ENCODE peak calls at places on chromosomes 5 and 9, in five cellular contexts. Z, B, P, S and A are unnamed samples.

GRCh38 chr5:40477856-40478546 is 201.7 kb upstream of the PTGER4 start:
- DNase-seq in B (no peak), Z (no peak), P (no peak), S (no peak), A (no peak)

GRCh38 chr9:127869310-127870152 is 7.9 kb downstream of the AK1 start:
- DNase-seq in B (peak), Z (peak), P (peak), S (no peak), A (peak)

GRCh38 chr5:43041669-43042175 is 1.6 kb upstream of the ANXA2R start:
- DNase-seq in P (peak), Z (peak), B (peak), S (no peak), A (no peak)

GRCh38 chr5:173602423-173602822 is 14.0 kb downstream of the BOD1 start:
- DNase-seq in Z (no peak), S (no peak), B (peak), P (no peak), A (no peak)

GRCh38 chr9:87668222-87668621 is 57.7 kb upstream of the CTSL start:
- DNase-seq in B (no peak), P (no peak), S (no peak), Z (no peak), A (no peak)

GRCh38 chr9:69168709-69169217 is 5.3 kb upstream of the TJP2 start:
- DNase-seq in Z (peak), B (peak), S (no peak), P (peak), A (peak)

GRCh38 chr9:100220936-100221335 is 121.9 kb downstream of the INVS start:
- DNase-seq in Z (no peak), B (no peak), P (no peak), S (no peak), A (no peak)

GRCh38 chr5:54927097-54927746 is 58.2 kb downstream of the ESM1 start:
- DNase-seq in B (no peak), Z (no peak), P (no peak), S (no peak), A (no peak)

GRCh38 chr5:131758520-131758900 is 38.3 kb downstream of the FNIP1 start:
- DNase-seq in B (peak), Z (no peak), P (no peak), S (no peak), A (no peak)

GRCh38 chr5:665541-665955 is 27.6 kb downstream of the TPPP start:
- DNase-seq in B (no peak), Z (no peak), S (no peak), P (no peak), A (no peak)

GRCh38 chr9:116157436-116158138 is 4.0 kb downstream of the PAPPA start:
- DNase-seq in Z (no peak), P (no peak), S (no peak), B (peak), A (no peak)

GRCh38 chr9:92257327-92257726 is 36.2 kb downstream of the IARS1 start:
- DNase-seq in P (no peak), S (no peak), B (no peak), Z (no peak), A (no peak)

GRCh38 chr5:103224118-103224893 is 34.3 kb upstream of the MACIR start:
- DNase-seq in S (peak), B (peak), P (peak), Z (peak), A (no peak)

GRCh38 chr5:1311443-1312055 is 16.7 kb upstream of the TERT start:
- DNase-seq in Z (no peak), S (no peak), P (no peak), B (no peak), A (no peak)

GRCh38 chr9:93725382-93725781 is 149.0 kb downstream of the PHF2 start:
- DNase-seq in P (no peak), S (no peak), Z (no peak), B (no peak), A (no peak)

GRCh38 chr5:51651476-51651875 is 268.2 kb downstream of the ISL1 start:
- DNase-seq in Z (no peak), P (no peak), S (no peak), B (no peak), A (no peak)

GRCh38 chr9:85715587-85715986 is 26.2 kb downstream of the AGTPBP1 start:
- DNase-seq in S (no peak), Z (no peak), B (peak), P (peak), A (no peak)

GRCh38 chr5:43875741-43876140 is 272.8 kb downstream of the NNT start:
- DNase-seq in S (no peak), P (no peak), B (no peak), Z (no peak), A (no peak)